ENCODE peak calls at places on chromosomes 3 and 15, in five cellular contexts. One of them, this sample, is unnamed.
A peak's percentile ranks its signal among the peaks of the same experiment; 100 is the strongest.

GRCh38 chr3:106068386-106068785 is 199.6 kb upstream of the CBLB start:
- DNase-seq in A549: no peak
- DNase-seq in uterus: no peak
- DNase-seq in AG04450: no peak
- DNase-seq in psoas muscle: no peak
- DNase-seq in this sample: no peak

GRCh38 chr15:60801336-60801735 is 322.4 kb upstream of the ICE2 start:
- DNase-seq in psoas muscle: no peak
- DNase-seq in uterus: no peak
- DNase-seq in A549: no peak
- DNase-seq in AG04450: no peak
- DNase-seq in this sample: no peak

GRCh38 chr3:146968204-146968651 is 363.1 kb upstream of the PLSCR5 start:
- DNase-seq in AG04450: peak; percentile 37
- DNase-seq in psoas muscle: no peak
- DNase-seq in uterus: no peak
- DNase-seq in A549: no peak
- DNase-seq in this sample: no peak

GRCh38 chr15:67456677-67457529 is 64.0 kb upstream of the C15orf61 start:
- DNase-seq in A549: peak; percentile 81
- DNase-seq in psoas muscle: peak; percentile 87
- DNase-seq in AG04450: peak; percentile 21
- DNase-seq in uterus: peak; percentile 59
- DNase-seq in this sample: peak; percentile 19

GRCh38 chr15:71238926-71239325 is 123.7 kb downstream of the THSD4 start:
- DNase-seq in A549: no peak
- DNase-seq in uterus: no peak
- DNase-seq in AG04450: no peak
- DNase-seq in psoas muscle: no peak
- DNase-seq in this sample: no peak

GRCh38 chr3:144636833-144637232 is 665.2 kb downstream of the DIPK2A start:
- DNase-seq in A549: peak; percentile 1
- DNase-seq in AG04450: no peak
- DNase-seq in uterus: no peak
- DNase-seq in psoas muscle: no peak
- DNase-seq in this sample: no peak

GRCh38 chr15:45641374-45641778 is 6.5 kb downstream of the SQOR start:
- DNase-seq in psoas muscle: peak; percentile 54
- DNase-seq in A549: peak; percentile 81
- DNase-seq in AG04450: peak; percentile 90
- DNase-seq in uterus: peak; percentile 33
- DNase-seq in this sample: no peak

GRCh38 chr3:116005404-116005803 is 382.1 kb downstream of the GAP43 start:
- DNase-seq in uterus: peak; percentile 28
- DNase-seq in psoas muscle: no peak
- DNase-seq in A549: no peak
- DNase-seq in AG04450: peak; percentile 82
- DNase-seq in this sample: no peak

GRCh38 chr15:56608140-56608778 is 125.0 kb downstream of the ZNF280D start:
- DNase-seq in AG04450: no peak
- DNase-seq in uterus: no peak
- DNase-seq in A549: no peak
- DNase-seq in psoas muscle: no peak
- DNase-seq in this sample: no peak

GRCh38 chr3:113132571-113132996 is 78.8 kb upstream of the BOC start:
- DNase-seq in A549: no peak
- DNase-seq in AG04450: no peak
- DNase-seq in psoas muscle: no peak
- DNase-seq in uterus: no peak
- DNase-seq in this sample: no peak

GRCh38 chr3:152139651-152140050 is 129.1 kb upstream of the MBNL1 start:
- DNase-seq in uterus: no peak
- DNase-seq in A549: no peak
- DNase-seq in psoas muscle: no peak
- DNase-seq in AG04450: no peak
- DNase-seq in this sample: no peak

GRCh38 chr3:50121416-50122032 is 32.8 kb downstream of the RBM5 start:
- DNase-seq in AG04450: peak; percentile 66
- DNase-seq in uterus: peak; percentile 77
- DNase-seq in A549: peak; percentile 91
- DNase-seq in psoas muscle: peak; percentile 88
- DNase-seq in this sample: no peak

GRCh38 chr3:106913111-106913698 is 464.0 kb upstream of the CCDC54 start:
- DNase-seq in AG04450: no peak
- DNase-seq in uterus: no peak
- DNase-seq in A549: no peak
- DNase-seq in psoas muscle: no peak
- DNase-seq in this sample: no peak

GRCh38 chr15:23869391-23869790 is 182.3 kb upstream of the NDN start:
- DNase-seq in psoas muscle: peak; percentile 61
- DNase-seq in AG04450: no peak
- DNase-seq in uterus: peak; percentile 30
- DNase-seq in A549: no peak
- DNase-seq in this sample: no peak

GRCh38 chr3:129359102-129359461 is 69.4 kb downstream of the EFCAB12 start:
- DNase-seq in uterus: no peak
- DNase-seq in A549: peak; percentile 16
- DNase-seq in AG04450: no peak
- DNase-seq in psoas muscle: no peak
- DNase-seq in this sample: no peak

GRCh38 chr3:172047567-172048115 is 8.3 kb downstream of the FNDC3B start:
- DNase-seq in uterus: no peak
- DNase-seq in A549: no peak
- DNase-seq in AG04450: no peak
- DNase-seq in psoas muscle: no peak
- DNase-seq in this sample: no peak

GRCh38 chr3:142993958-142994442 is 7.4 kb upstream of the U2SURP start:
- DNase-seq in AG04450: peak; percentile 41
- DNase-seq in A549: peak; percentile 69
- DNase-seq in psoas muscle: peak; percentile 71
- DNase-seq in uterus: peak; percentile 43
- DNase-seq in this sample: peak; percentile 21

GRCh38 chr3:110810356-110810755 is 261.3 kb upstream of the NECTIN3 start:
- DNase-seq in A549: no peak
- DNase-seq in AG04450: no peak
- DNase-seq in psoas muscle: no peak
- DNase-seq in uterus: no peak
- DNase-seq in this sample: no peak

GRCh38 chr3:108064293-108064887 is 26.4 kb downstream of the CD47 start:
- DNase-seq in uterus: no peak
- DNase-seq in A549: no peak
- DNase-seq in AG04450: no peak
- DNase-seq in psoas muscle: no peak
- DNase-seq in this sample: no peak

GRCh38 chr3:152149832-152150231 is 118.9 kb upstream of the MBNL1 start:
- DNase-seq in A549: no peak
- DNase-seq in psoas muscle: no peak
- DNase-seq in uterus: no peak
- DNase-seq in AG04450: no peak
- DNase-seq in this sample: no peak

GRCh38 chr3:50257990-50258389 is 11.0 kb upstream of the SEMA3B start:
- DNase-seq in A549: no peak
- DNase-seq in psoas muscle: no peak
- DNase-seq in uterus: no peak
- DNase-seq in AG04450: no peak
- DNase-seq in this sample: no peak

GRCh38 chr3:197392961-197393360 is 94.5 kb upstream of the DLG1 start:
- DNase-seq in AG04450: no peak
- DNase-seq in A549: no peak
- DNase-seq in psoas muscle: no peak
- DNase-seq in uterus: no peak
- DNase-seq in this sample: no peak

GRCh38 chr3:152835311-152836102 is 576 bp downstream of the P2RY1 start:
- DNase-seq in uterus: peak; percentile 69
- DNase-seq in A549: peak; percentile 19
- DNase-seq in psoas muscle: peak; percentile 83
- DNase-seq in AG04450: no peak
- DNase-seq in this sample: no peak

GRCh38 chr15:89119489-89120478 is 31.5 kb downstream of the ABHD2 start:
- DNase-seq in A549: peak; percentile 91
- DNase-seq in psoas muscle: no peak
- DNase-seq in AG04450: no peak
- DNase-seq in uterus: no peak
- DNase-seq in this sample: no peak

GRCh38 chr3:55937301-55937700 is 450.2 kb upstream of the WNT5A start:
- DNase-seq in uterus: no peak
- DNase-seq in AG04450: no peak
- DNase-seq in A549: no peak
- DNase-seq in psoas muscle: no peak
- DNase-seq in this sample: no peak

GRCh38 chr15:63029701-63030100 is 12.8 kb upstream of the TPM1 start:
- DNase-seq in AG04450: no peak
- DNase-seq in uterus: no peak
- DNase-seq in A549: no peak
- DNase-seq in psoas muscle: no peak
- DNase-seq in this sample: no peak

GRCh38 chr3:141828487-141829284 is 47.8 kb upstream of the ATP1B3 start:
- DNase-seq in uterus: no peak
- DNase-seq in psoas muscle: no peak
- DNase-seq in AG04450: no peak
- DNase-seq in A549: no peak
- DNase-seq in this sample: no peak

GRCh38 chr15:81531971-81532370 is 158.0 kb upstream of the TMC3 start:
- DNase-seq in uterus: no peak
- DNase-seq in psoas muscle: no peak
- DNase-seq in A549: no peak
- DNase-seq in AG04450: no peak
- DNase-seq in this sample: no peak

GRCh38 chr15:65334586-65335231 is 30.2 kb downstream of the RNU5B-1 start:
- DNase-seq in AG04450: no peak
- DNase-seq in psoas muscle: peak; percentile 40
- DNase-seq in A549: no peak
- DNase-seq in uterus: no peak
- DNase-seq in this sample: no peak

GRCh38 chr3:171948674-171949073 is 90.7 kb upstream of the FNDC3B start:
- DNase-seq in A549: no peak
- DNase-seq in uterus: no peak
- DNase-seq in AG04450: no peak
- DNase-seq in psoas muscle: no peak
- DNase-seq in this sample: no peak

GRCh38 chr3:4726549-4726948 is 233.4 kb downstream of the ITPR1 start:
- DNase-seq in AG04450: no peak
- DNase-seq in psoas muscle: no peak
- DNase-seq in A549: no peak
- DNase-seq in uterus: no peak
- DNase-seq in this sample: no peak

GRCh38 chr3:187972454-187972853 is 181.5 kb upstream of the LPP start:
- DNase-seq in A549: no peak
- DNase-seq in AG04450: no peak
- DNase-seq in psoas muscle: no peak
- DNase-seq in uterus: no peak
- DNase-seq in this sample: no peak
- H3K4me3 ChIP-seq in A549: no peak overlapping the region
- H3K4me3 ChIP-seq in AG04450: no peak overlapping the region
- H3K4me3 ChIP-seq in psoas muscle: no peak overlapping the region
- H3K4me3 ChIP-seq in uterus: no peak overlapping the region
- H3K4me3 ChIP-seq in this sample: no peak overlapping the region

GRCh38 chr3:126682046-126682445 is 22.0 kb upstream of the CHCHD6 start:
- DNase-seq in uterus: no peak
- DNase-seq in AG04450: no peak
- DNase-seq in psoas muscle: no peak
- DNase-seq in A549: no peak
- DNase-seq in this sample: no peak

GRCh38 chr3:126678691-126679317 is 23.9 kb upstream of the TXNRD3 start:
- DNase-seq in AG04450: no peak
- DNase-seq in A549: no peak
- DNase-seq in psoas muscle: no peak
- DNase-seq in uterus: no peak
- DNase-seq in this sample: no peak

GRCh38 chr3:126677862-126678549 is 23.1 kb upstream of the TXNRD3 start:
- DNase-seq in AG04450: no peak
- DNase-seq in A549: no peak
- DNase-seq in psoas muscle: no peak
- DNase-seq in uterus: no peak
- DNase-seq in this sample: no peak

GRCh38 chr3:126679318-126679751 is 24.4 kb upstream of the TXNRD3 start:
- DNase-seq in uterus: peak; percentile 83
- DNase-seq in psoas muscle: peak; percentile 88
- DNase-seq in AG04450: peak; percentile 37
- DNase-seq in A549: peak; percentile 61
- DNase-seq in this sample: peak; percentile 64

GRCh38 chr3:126679831-126680677 is 24.0 kb upstream of the CHCHD6 start:
- DNase-seq in A549: no peak
- DNase-seq in psoas muscle: no peak
- DNase-seq in uterus: no peak
- DNase-seq in AG04450: no peak
- DNase-seq in this sample: no peak
- H3K4me3 ChIP-seq in A549: no peak overlapping the region
- H3K4me3 ChIP-seq in psoas muscle: no peak overlapping the region
- H3K4me3 ChIP-seq in uterus: no peak overlapping the region
- H3K4me3 ChIP-seq in AG04450: no peak overlapping the region
- H3K4me3 ChIP-seq in this sample: no peak overlapping the region

GRCh38 chr3:30611613-30612421 is 5.4 kb downstream of the TGFBR2 start:
- DNase-seq in psoas muscle: no peak
- DNase-seq in AG04450: no peak
- DNase-seq in uterus: no peak
- DNase-seq in A549: peak; percentile 57
- DNase-seq in this sample: no peak
- H3K4me3 ChIP-seq in psoas muscle: peak overlapping the region; percentile 15
- H3K4me3 ChIP-seq in AG04450: no peak overlapping the region
- H3K4me3 ChIP-seq in uterus: no peak overlapping the region
- H3K4me3 ChIP-seq in A549: peak overlapping the region; percentile 13
- H3K4me3 ChIP-seq in this sample: peak overlapping the region; percentile 48

GRCh38 chr15:70164156-70164900 is 66.6 kb upstream of the TLE3 start:
- DNase-seq in AG04450: no peak
- DNase-seq in psoas muscle: no peak
- DNase-seq in uterus: no peak
- DNase-seq in A549: no peak
- DNase-seq in this sample: no peak
- H3K4me3 ChIP-seq in AG04450: no peak overlapping the region
- H3K4me3 ChIP-seq in psoas muscle: no peak overlapping the region
- H3K4me3 ChIP-seq in uterus: no peak overlapping the region
- H3K4me3 ChIP-seq in A549: no peak overlapping the region
- H3K4me3 ChIP-seq in this sample: no peak overlapping the region

GRCh38 chr3:194686816-194687637 is 1.3 kb downstream of the FAM43A start:
- DNase-seq in A549: no peak
- DNase-seq in uterus: peak; percentile 61
- DNase-seq in psoas muscle: peak; percentile 80
- DNase-seq in AG04450: no peak
- DNase-seq in this sample: no peak
- H3K4me3 ChIP-seq in A549: peak overlapping the region; percentile 55
- H3K4me3 ChIP-seq in uterus: peak overlapping the region; percentile 50
- H3K4me3 ChIP-seq in psoas muscle: peak overlapping the region; percentile 79
- H3K4me3 ChIP-seq in AG04450: peak overlapping the region; percentile 74
- H3K4me3 ChIP-seq in this sample: peak overlapping the region; percentile 75

DNA sequence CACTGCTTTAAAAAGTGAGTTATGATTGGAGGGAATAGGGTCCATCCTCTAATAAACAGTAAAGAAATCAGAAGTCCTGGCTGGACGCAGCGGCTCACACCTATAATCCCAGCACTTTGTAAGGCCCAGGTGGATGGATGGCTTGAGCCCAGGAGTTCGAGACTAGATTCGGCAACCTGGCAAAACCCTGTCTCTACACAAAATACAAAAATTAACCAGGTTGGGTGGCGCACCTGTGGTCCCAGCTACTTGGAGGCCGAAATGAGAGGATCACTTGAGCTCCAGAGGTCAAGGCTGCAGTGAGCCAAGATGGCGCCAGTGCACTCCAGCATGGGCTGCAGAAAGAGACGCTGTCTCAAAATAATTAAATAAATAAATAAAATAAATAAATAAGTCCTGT is 171.2 kb downstream of the POTEB3 start:
- DNase-seq in psoas muscle: peak; percentile 41
- DNase-seq in A549: no peak
- DNase-seq in uterus: no peak
- DNase-seq in AG04450: no peak
- DNase-seq in this sample: no peak
- H3K4me3 ChIP-seq in psoas muscle: no peak overlapping the region
- H3K4me3 ChIP-seq in A549: no peak overlapping the region
- H3K4me3 ChIP-seq in uterus: no peak overlapping the region
- H3K4me3 ChIP-seq in AG04450: no peak overlapping the region
- H3K4me3 ChIP-seq in this sample: no peak overlapping the region

This sample was measured in thoracic aorta.